ENCODE peak calls at places on chromosomes 11 and 22, in eight cellular contexts. Z is lower lobe of right lung; K is lung; O is brain microvascular endothelial cell; Q is PC-9; G is substantia nigra; U is stomach; W is CD4-positive, CD25-positive, alpha-beta regulatory T cell. R is an unnamed sample.

GRCh38 chr11:134764367-134764766 is 352.3 kb upstream of the B3GAT1 start:
- DNase-seq in Z (no peak), K (no peak), O (no peak), Q (no peak), G (no peak), U (no peak), W (no peak), R (no peak)

GRCh38 chr11:100297516-100297915 is 389.6 kb upstream of the ARHGAP42 start:
- DNase-seq in Z (no peak), K (no peak), O (peak), Q (no peak), G (no peak), U (no peak), W (no peak), R (no peak)

GRCh38 chr11:2846056-2846455 is 39.5 kb downstream of the CDKN1C start:
- DNase-seq in Z (no peak), K (no peak), O (peak), Q (no peak), G (no peak), U (no peak), W (no peak), R (no peak)

GRCh38 chr22:19045094-19045493 is 77.1 kb downstream of the DGCR2 start:
- DNase-seq in Z (no peak), K (no peak), O (no peak), Q (no peak), G (no peak), U (no peak), W (no peak), R (no peak)

GRCh38 chr11:128365044-128365443 is 222.3 kb downstream of the ETS1 start:
- DNase-seq in Z (no peak), K (no peak), O (peak), Q (no peak), G (no peak), U (no peak), W (no peak), R (no peak)

GRCh38 chr11:35629914-35630313 is 11.7 kb downstream of the FJX1 start:
- DNase-seq in Z (no peak), K (peak), O (peak), Q (peak), G (no peak), U (no peak), W (no peak), R (peak)

GRCh38 chr22:29380856-29381255 is 7.5 kb downstream of the AP1B1 start:
- DNase-seq in Z (no peak), K (no peak), O (no peak), Q (no peak), G (no peak), U (no peak), W (no peak), R (no peak)

GRCh38 chr11:68354181-68354872 is 41.9 kb downstream of the LRP5 start:
- DNase-seq in Z (peak), K (peak), O (peak), Q (peak), G (no peak), U (peak), W (no peak), R (peak)

GRCh38 chr11:128095459-128096096 is 491.8 kb downstream of the ETS1 start:
- DNase-seq in Z (no peak), K (no peak), O (peak), Q (peak), G (no peak), U (no peak), W (no peak), R (peak)

GRCh38 chr11:11973361-11973800 is 35.0 kb downstream of the DKK3 start:
- DNase-seq in Z (no peak), K (no peak), O (no peak), Q (no peak), G (peak), U (peak), W (no peak), R (no peak)

GRCh38 chr11:32580967-32581366 is 2.7 kb upstream of the EIF3M start:
- DNase-seq in Z (no peak), K (no peak), O (no peak), Q (peak), G (no peak), U (no peak), W (no peak), R (peak)

GRCh38 chr11:65767406-65767805 is 13.4 kb downstream of the AP5B1 start:
- DNase-seq in Z (no peak), K (no peak), O (no peak), Q (no peak), G (no peak), U (no peak), W (no peak), R (no peak)

GRCh38 chr11:65611028-65611757 is 2.8 kb downstream of the MAP3K11 start:
- DNase-seq in Z (peak), K (peak), O (no peak), Q (no peak), G (peak), U (no peak), W (no peak), R (no peak)

GRCh38 chr22:29587938-29588699 is 7.2 kb upstream of the NIPSNAP1 start:
- DNase-seq in Z (no peak), K (no peak), O (peak), Q (peak), G (no peak), U (no peak), W (no peak), R (peak)

GRCh38 chr11:112634551-112634950 is 326.7 kb upstream of the NCAM1 start:
- DNase-seq in Z (no peak), K (no peak), O (no peak), Q (no peak), G (no peak), U (no peak), W (no peak), R (no peak)

GRCh38 chr11:104183572-104183971 is 19.6 kb upstream of the PDGFD start:
- DNase-seq in Z (no peak), K (no peak), O (no peak), Q (no peak), G (no peak), U (no peak), W (no peak), R (no peak)

GRCh38 chr11:123480290-123480815 is 50.3 kb downstream of the GRAMD1B start:
- DNase-seq in Z (no peak), K (no peak), O (no peak), Q (no peak), G (no peak), U (no peak), W (no peak), R (no peak)
- H3K27ac ChIP-seq in Z (no peak), K (no peak), O (no peak), Q (no peak), G (no peak), U (no peak), W (no peak), R (no peak)

DNA sequence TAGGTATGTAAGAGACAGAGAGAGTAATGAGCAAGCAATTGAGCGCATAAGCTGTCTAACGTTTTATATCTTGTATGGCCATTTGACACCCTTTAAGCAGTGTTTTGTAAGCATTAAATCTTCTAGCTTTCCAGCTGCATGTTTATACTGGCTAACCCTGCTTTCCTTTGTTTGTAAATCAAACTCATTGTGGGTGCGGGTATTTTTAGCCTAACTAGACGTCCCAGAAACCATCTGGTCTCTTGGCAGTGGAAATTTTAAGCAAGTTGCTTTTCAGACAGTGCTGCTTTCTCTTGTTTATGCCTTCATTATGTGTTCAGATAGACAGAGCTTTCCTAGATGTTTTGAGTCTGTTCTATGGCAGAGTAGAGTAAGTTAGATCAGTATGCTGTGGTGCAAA is 73.5 kb downstream of the RNF169 start:
- DNase-seq in Z (no peak), K (no peak), O (peak), Q (no peak), G (no peak), U (no peak), W (no peak), R (no peak)
- H3K27ac ChIP-seq in Z (no peak), K (no peak), O (peak), Q (no peak), G (peak), U (no peak), W (no peak), R (no peak)

DNA sequence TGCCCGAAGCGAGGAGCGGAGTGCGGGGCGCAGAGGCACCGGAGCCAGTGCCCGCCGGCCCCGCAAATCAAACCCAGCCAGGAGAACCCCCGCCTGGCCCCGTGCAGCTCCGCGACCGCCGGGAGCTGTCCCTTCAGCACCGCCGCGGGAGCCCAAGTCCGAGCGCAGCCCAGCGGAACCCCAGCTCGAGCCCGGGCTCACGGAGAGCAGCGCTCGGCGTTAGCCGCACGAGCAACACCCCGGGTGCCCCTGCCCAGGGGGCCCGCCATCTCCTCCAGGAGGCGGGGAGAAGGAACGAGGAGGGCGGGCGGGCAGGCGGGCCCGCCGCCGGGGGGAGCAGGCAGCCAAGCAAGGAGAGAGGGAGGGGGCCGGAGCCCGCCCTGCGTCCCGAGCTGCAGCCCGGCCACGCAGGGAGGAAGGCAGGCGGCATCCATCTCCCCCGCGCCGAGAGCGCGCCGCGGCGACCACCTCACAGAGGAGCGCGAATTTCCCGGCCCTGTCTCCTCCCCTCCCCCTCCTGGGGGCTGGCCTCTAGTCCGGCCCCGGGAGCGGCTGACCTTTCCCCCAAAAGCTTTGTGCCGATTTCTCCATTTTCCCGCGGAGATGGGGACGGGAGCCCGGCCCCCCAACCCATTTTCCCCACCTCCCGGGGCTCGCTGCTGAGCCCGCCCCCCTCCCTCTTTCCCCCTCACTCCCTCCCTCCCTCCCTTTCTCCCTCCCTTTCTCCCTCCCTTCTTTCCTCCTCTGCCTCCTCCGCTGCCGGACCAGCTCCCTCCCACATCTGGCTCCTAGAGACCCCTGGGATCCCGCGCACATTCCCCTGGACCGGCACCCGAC is 623 bp downstream of the KCNC1 start:
- DNase-seq in Z (peak), K (peak), O (peak), Q (no peak), G (peak), U (peak), W (no peak), R (no peak)
- H3K27ac ChIP-seq in Z (no peak), K (no peak), O (no peak), Q (no peak), G (no peak), U (no peak), W (no peak), R (no peak)

GRCh38 chr22:23774922-23775436 is 2.3 kb downstream of the MMP11 start:
- DNase-seq in Z (no peak), K (no peak), O (peak), Q (no peak), G (no peak), U (no peak), W (no peak), R (no peak)

GRCh38 chr22:23774114-23774921 is 1.7 kb downstream of the MMP11 start:
- DNase-seq in Z (no peak), K (no peak), O (no peak), Q (no peak), G (no peak), U (no peak), W (no peak), R (no peak)

GRCh38 chr22:23773247-23774113 is 831 bp downstream of the MMP11 start:
- DNase-seq in Z (no peak), K (no peak), O (no peak), Q (no peak), G (no peak), U (no peak), W (no peak), R (no peak)

GRCh38 chr22:23777776-23778575 is 5.3 kb downstream of the MMP11 start:
- DNase-seq in Z (no peak), K (no peak), O (no peak), Q (no peak), G (no peak), U (no peak), W (no peak), R (no peak)

GRCh38 chr22:23775779-23776375 is 3.2 kb downstream of the MMP11 start:
- DNase-seq in Z (no peak), K (no peak), O (no peak), Q (no peak), G (no peak), U (no peak), W (no peak), R (no peak)
- H3K27ac ChIP-seq in Z (no peak), K (no peak), O (no peak), Q (no peak), G (no peak), U (no peak), W (no peak), R (no peak)

R was measured in epithelial cell of prostate.